ENCODE peak calls at places on chromosome 14, in eight cellular contexts. U is cardiac muscle cell, Z is heart right ventricle, P is lung, X is D721Med, T is endothelial cell of umbilical vein, F is dorsolateral prefrontal cortex, Y is pancreas. L is an unnamed sample.

GRCh38 chr14:103930051-103930604 is 1.9 kb downstream of the TDRD9 start:
- DNase-seq in F (no peak), T (no peak), Z (no peak), U (no peak), P (no peak), Y (no peak), X (no peak), L (no peak)

GRCh38 chr14:66383271-66383670 is 102.9 kb upstream of the CCDC196 start:
- DNase-seq in X (no peak), Y (no peak), P (no peak), F (no peak), Z (no peak), T (no peak), U (no peak), L (no peak)

GRCh38 chr14:41285193-41285748 is 321.4 kb upstream of the LRFN5 start:
- DNase-seq in Y (no peak), P (no peak), F (no peak), U (peak), Z (peak), T (no peak), X (no peak), L (no peak)

GRCh38 chr14:51644215-51644969 is 7.3 kb upstream of the FRMD6 start:
- DNase-seq in X (no peak), Y (no peak), P (no peak), F (no peak), T (no peak), U (no peak), Z (no peak), L (no peak)

GRCh38 chr14:105333613-105334364 is 19.2 kb downstream of the PACS2 start:
- DNase-seq in X (no peak), Z (no peak), F (no peak), U (no peak), T (no peak), Y (peak), P (no peak), L (no peak)

GRCh38 chr14:105478624-105479305 is 4.1 kb downstream of the CRIP2 start:
- DNase-seq in U (no peak), P (no peak), Z (no peak), Y (no peak), X (no peak), T (no peak), F (no peak), L (no peak)

GRCh38 chr14:59228416-59228815 is 39.9 kb downstream of the DAAM1 start:
- DNase-seq in Y (no peak), T (no peak), Z (no peak), P (no peak), U (no peak), F (no peak), X (no peak), L (no peak)

GRCh38 chr14:30443368-30444007 is 115.5 kb upstream of the G2E3 start:
- DNase-seq in T (peak), Z (no peak), F (no peak), X (no peak), Y (no peak), U (peak), P (no peak), L (no peak)

GRCh38 chr14:71579331-71579730 is 352.9 kb upstream of the RGS6 start:
- DNase-seq in T (no peak), X (no peak), P (no peak), Z (no peak), F (no peak), Y (no peak), U (no peak), L (no peak)

GRCh38 chr14:67405771-67406170 is 6.2 kb downstream of the PLEK2 start:
- DNase-seq in P (no peak), T (no peak), Z (no peak), U (no peak), X (no peak), F (no peak), Y (no peak), L (no peak)

GRCh38 chr14:103734081-103734888 is 18.7 kb downstream of the ZFYVE21 start:
- DNase-seq in P (no peak), T (no peak), X (no peak), Y (peak), Z (no peak), U (no peak), F (no peak), L (no peak)

GRCh38 chr14:103031566-103031911 is 25.8 kb downstream of the CDC42BPB start:
- DNase-seq in F (no peak), P (no peak), U (no peak), T (no peak), X (no peak), Y (no peak), Z (no peak), L (no peak)

GRCh38 chr14:94691658-94692029 is 78.3 kb downstream of the GSC start:
- DNase-seq in F (no peak), P (no peak), Y (no peak), X (no peak), Z (no peak), T (no peak), U (no peak), L (no peak)

GRCh38 chr14:55097894-55098560 is 31.0 kb upstream of the LGALS3 start:
- DNase-seq in F (no peak), X (no peak), P (no peak), U (no peak), Z (no peak), Y (no peak), T (no peak), L (no peak)

GRCh38 chr14:25349269-25349668 is 299.3 kb upstream of the STXBP6 start:
- DNase-seq in Z (no peak), X (no peak), P (no peak), T (no peak), Y (no peak), F (no peak), U (no peak), L (no peak)

GRCh38 chr14:105864651-105865265 is 338.4 kb downstream of the TMEM121 start:
- DNase-seq in U (no peak), Z (no peak), T (no peak), X (no peak), F (peak), Y (peak), P (no peak), L (peak)

GRCh38 chr14:65072256-65072655 is 30.1 kb downstream of the MAX start:
- DNase-seq in U (no peak), P (no peak), F (no peak), Y (no peak), T (no peak), X (no peak), Z (no peak), L (no peak)

GRCh38 chr14:54783660-54784015 is 119.0 kb downstream of the GCH1 start:
- DNase-seq in X (no peak), F (no peak), U (no peak), P (no peak), Y (no peak), T (no peak), Z (no peak), L (no peak)

GRCh38 chr14:48584031-48584430 is 908.6 kb upstream of the MDGA2 start:
- DNase-seq in P (no peak), X (no peak), U (no peak), Z (no peak), Y (no peak), T (no peak), F (no peak), L (no peak)

GRCh38 chr14:88323520-88324199 is 591 bp upstream of the KCNK10 start:
- DNase-seq in F (no peak), T (no peak), P (no peak), Y (peak), U (peak), X (peak), Z (no peak), L (peak)

GRCh38 chr14:76473381-76474263 is 97.7 kb downstream of the ESRRB start:
- DNase-seq in P (no peak), Y (no peak), F (no peak), Z (peak), U (peak), T (no peak), X (no peak), L (peak)

GRCh38 chr14:23566782-23567185 is 807 bp downstream of the AP1G2 start:
- DNase-seq in T (no peak), X (no peak), Z (no peak), P (no peak), U (no peak), Y (no peak), F (no peak), L (no peak)

GRCh38 chr14:23568021-23568599 is 519 bp upstream of the AP1G2 start:
- DNase-seq in T (no peak), U (no peak), F (no peak), Y (no peak), X (no peak), Z (no peak), P (no peak), L (peak)

GRCh38 chr14:23567186-23568020 is at the start of gene AP1G2:
- DNase-seq in X (peak), U (peak), Z (peak), P (peak), F (peak), T (peak), Y (peak), L (peak)

GRCh38 chr14:23569443-23570151 is 2.0 kb upstream of the AP1G2 start:
- DNase-seq in Y (no peak), U (peak), F (peak), Z (no peak), X (no peak), T (no peak), P (no peak), L (peak)

GRCh38 chr14:23568600-23569310 is 1.2 kb upstream of the AP1G2 start:
- DNase-seq in Y (no peak), U (peak), T (no peak), Z (no peak), X (no peak), P (no peak), F (no peak), L (peak)
- TF ChIP-seq CTCF in Y (no peak), U (peak), T (peak), Z (peak), X (peak), P (no peak), F (no peak), L (peak)

GRCh38 chr14:27553820-27554219 is 956.0 kb upstream of the NOVA1 start:
- DNase-seq in Y (no peak), U (peak), P (no peak), T (peak), X (no peak), F (no peak), Z (no peak), L (no peak)
- TF ChIP-seq CTCF in Y (no peak), U (no peak), P (no peak), T (no peak), X (peak), F (peak), Z (peak), L (no peak)

DNA sequence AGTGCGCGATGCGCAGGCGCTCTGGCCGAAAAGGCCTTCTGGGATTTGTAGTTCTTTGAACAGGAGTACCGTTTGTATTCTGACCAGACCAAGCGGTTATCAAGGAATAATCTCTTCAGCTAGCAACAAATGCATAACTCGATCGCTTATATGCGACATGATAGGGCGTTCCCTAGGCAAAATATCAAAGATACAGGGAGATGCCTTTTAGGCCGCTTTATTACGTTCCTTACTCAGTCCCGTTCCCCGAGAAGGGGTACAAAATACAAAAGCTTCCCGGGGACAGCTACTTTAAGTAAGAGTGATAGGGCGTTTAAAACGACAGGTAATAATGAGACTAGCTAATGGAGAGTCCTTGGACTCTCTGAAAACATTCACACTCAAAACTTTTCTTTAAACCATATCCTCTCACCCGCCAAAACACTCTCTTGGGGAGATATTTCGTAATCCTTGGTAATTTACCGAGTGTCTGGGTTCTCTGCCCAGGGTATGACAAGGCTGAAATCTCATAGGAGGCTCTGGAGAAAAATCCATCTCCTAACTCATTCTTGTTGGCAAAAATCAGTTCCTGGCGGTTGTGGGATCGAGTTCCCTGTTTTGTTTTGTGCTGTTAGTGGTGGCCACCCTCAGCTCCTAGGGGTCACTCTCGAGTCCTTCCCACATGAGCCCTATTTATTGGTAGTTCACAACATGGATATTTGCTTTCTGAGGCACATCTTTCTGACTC is 412 bp upstream of the SNW1 start:
- DNase-seq in Y (no peak), P (peak), U (peak), F (peak), T (no peak), X (no peak), Z (peak), L (no peak)
- TF ChIP-seq CTCF in Y (no peak), P (no peak), U (peak), F (peak), T (peak), X (peak), Z (peak), L (peak)

DNA sequence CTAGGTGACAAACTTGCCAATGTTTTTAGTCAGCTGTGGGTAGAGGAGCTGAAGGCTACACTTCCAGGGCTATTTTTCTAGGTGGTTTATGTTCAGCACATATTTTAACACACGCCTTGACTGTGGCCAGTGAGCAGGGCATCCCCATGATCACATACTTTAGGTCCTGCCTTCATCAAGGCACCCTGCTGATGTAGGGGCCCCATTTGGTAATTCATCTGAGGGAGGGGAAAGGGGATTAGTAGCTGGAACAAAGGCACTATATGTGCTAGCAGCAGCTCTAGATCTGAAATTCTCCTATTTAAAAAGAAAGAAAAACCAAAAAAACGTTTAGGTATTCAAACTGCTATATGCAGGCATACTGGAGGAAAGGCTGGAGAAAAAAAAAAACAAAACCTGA is 14.5 kb downstream of the EGLN3 start:
- DNase-seq in Y (no peak), Z (no peak), X (no peak), U (no peak), T (no peak), P (no peak), F (no peak), L (no peak)
- TF ChIP-seq CTCF in Y (no peak), Z (no peak), X (no peak), U (no peak), T (no peak), P (no peak), F (no peak), L (no peak)

GRCh38 chr14:68896132-68896531 is 83.0 kb downstream of the ACTN1 start:
- DNase-seq in X (no peak), P (no peak), Y (no peak), Z (no peak), F (no peak), U (no peak), T (peak), L (no peak)
- TF ChIP-seq CTCF in X (peak), P (no peak), Y (no peak), Z (peak), F (no peak), U (peak), T (peak), L (peak)

GRCh38 chr14:50237448-50237847 is 6.1 kb upstream of the SOS2 start:
- DNase-seq in U (no peak), X (no peak), Z (no peak), Y (no peak), P (no peak), T (no peak), F (no peak), L (no peak)
- TF ChIP-seq CTCF in U (no peak), X (no peak), Z (no peak), Y (no peak), P (no peak), T (no peak), F (no peak), L (no peak)

GRCh38 chr14:90398315-90398811 is 1.5 kb downstream of the CALM1 start:
- DNase-seq in T (peak), P (peak), Y (peak), F (no peak), U (peak), X (no peak), Z (peak), L (peak)

GRCh38 chr14:90399541-90400444 is 3.0 kb downstream of the CALM1 start:
- DNase-seq in Y (peak), P (peak), X (peak), T (peak), Z (peak), U (peak), F (peak), L (peak)

GRCh38 chr14:90398841-90399540 is 2.2 kb downstream of the CALM1 start:
- DNase-seq in Z (no peak), F (no peak), X (no peak), P (no peak), U (no peak), Y (no peak), T (peak), L (no peak)

GRCh38 chr14:90396342-90397339 is at the start of gene CALM1:
- DNase-seq in Y (peak), U (peak), P (peak), F (peak), T (peak), X (peak), Z (peak), L (peak)

DNA sequence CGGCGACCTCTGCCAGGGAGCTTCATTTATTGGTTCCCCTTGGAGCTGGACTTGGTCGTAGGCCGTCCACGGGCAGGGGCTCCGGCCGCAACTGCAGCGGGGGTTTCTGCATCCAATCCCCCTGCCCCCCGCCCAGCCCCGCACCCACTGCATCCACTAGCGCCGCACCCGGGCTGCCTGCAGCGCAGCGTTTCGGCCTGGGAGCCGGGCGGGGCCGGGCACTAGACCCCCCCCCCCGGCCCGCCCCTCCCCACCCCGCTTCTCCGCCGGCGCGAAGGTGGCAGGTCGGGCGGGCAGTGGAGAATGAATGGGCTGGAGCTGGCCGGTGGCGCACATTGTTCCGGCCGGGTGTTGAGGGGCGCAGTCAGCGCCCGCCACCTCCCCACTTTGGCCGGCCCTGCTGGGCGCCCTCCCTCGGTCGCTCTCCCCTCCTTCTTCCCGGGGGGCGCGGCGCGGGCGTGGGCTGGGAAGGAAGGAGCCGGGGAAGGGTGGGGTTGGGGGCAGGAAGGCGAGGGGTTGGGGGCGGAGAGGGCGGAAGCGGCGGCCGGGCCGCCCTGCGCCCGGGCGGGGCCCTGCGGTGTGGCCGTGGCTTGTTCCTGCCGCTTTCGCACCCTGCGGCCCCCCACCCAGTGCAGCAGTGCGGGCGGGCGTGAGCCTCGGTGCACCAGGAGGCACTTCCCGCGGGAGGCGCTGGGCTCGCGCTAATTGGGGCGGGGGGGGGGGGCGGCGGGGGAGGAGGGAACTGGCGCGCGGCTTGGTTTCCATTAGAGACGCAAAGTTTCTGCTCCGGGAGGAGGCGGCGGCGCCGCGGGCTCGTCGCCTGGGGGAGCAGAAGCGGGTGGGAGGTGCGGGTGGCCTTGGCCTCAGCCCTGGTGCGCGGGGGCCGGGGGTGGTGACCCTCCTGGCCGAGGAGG is 829 bp downstream of the CALM1 start:
- DNase-seq in Y (peak), X (no peak), U (peak), P (peak), F (no peak), Z (peak), T (peak), L (peak)
- TF ChIP-seq CTCF in Y (no peak), X (no peak), U (no peak), P (no peak), F (peak), Z (peak), T (no peak), L (no peak)

DNA sequence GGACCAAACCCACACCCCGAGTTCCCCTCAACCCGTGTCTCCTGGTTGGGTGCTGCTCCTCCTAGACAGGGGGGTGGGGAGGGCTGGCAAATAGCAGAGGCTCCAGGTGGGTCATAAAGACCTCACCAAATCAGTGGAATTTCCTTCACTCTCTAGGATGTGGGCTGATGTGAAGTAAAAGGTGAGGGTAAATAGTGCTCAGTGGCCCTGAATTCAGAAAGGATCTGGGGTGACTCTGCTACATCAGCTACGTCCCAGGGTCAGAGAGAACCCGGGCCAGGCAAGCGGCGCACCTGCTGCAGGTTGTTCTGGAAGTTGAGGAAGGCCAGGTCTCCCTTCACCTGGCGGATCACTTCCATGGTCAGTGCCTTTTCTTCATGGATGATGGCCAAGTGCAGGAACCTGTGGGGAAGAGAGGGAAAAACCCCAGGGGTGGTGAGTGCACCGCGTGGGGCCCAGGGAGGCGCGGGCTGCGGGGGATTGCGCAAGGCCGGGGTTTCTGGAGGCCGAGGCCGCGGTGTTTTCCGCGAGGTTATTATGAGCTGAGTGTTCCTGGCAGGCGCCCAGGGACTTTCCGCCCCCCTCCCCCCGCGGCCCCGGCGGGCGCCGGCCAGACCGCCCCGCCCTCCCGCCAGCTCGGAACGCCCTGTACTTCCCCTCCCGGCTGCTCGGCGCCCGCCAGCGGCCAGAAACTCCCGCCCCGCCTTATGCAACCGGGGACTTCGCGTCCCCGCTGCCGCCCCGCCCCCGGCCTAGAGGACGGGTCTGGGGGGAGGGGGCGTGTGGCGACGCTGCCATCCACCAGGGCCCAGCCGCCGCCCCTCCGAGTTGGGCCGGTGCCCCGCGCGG is 928 bp downstream of the NFKBIA start:
- DNase-seq in U (peak), P (peak), Z (peak), F (peak), T (peak), X (peak), Y (peak), L (peak)
- TF ChIP-seq CTCF in U (no peak), P (no peak), Z (no peak), F (no peak), T (no peak), X (no peak), Y (no peak), L (no peak)

GRCh38 chr14:98953544-98954346 is 318.3 kb downstream of the BCL11B start:
- DNase-seq in T (no peak), Z (no peak), X (no peak), U (no peak), F (no peak), P (peak), Y (no peak), L (no peak)
- TF ChIP-seq CTCF in T (no peak), Z (no peak), X (no peak), U (no peak), F (no peak), P (no peak), Y (no peak), L (no peak)